ENCODE peak calls at places on chromosome 7, in six cellular contexts. Z, T, D, V, S and O are unnamed samples.

GRCh38 chr7:36784991-36785940 is 61.0 kb upstream of the AOAH start:
- DNase-seq in T (no peak), V (peak; percentile 45), S (peak; percentile 55), D (no peak), Z (no peak), O (no peak)

GRCh38 chr7:34224259-34224658 is 318.9 kb downstream of the BMPER start:
- DNase-seq in T (no peak), V (no peak), D (no peak), Z (no peak), S (no peak), O (no peak)

GRCh38 chr7:28166982-28167715 is 13.4 kb downstream of the JAZF1 start:
- DNase-seq in S (no peak), T (no peak), V (no peak), D (no peak), Z (no peak), O (no peak)

GRCh38 chr7:79287976-79288375 is 165.5 kb downstream of the MAGI2 start:
- DNase-seq in D (no peak), T (no peak), Z (no peak), V (no peak), S (no peak), O (no peak)

GRCh38 chr7:125357681-125358440 is 428.2 kb upstream of the POT1 start:
- DNase-seq in T (no peak), S (no peak), D (no peak), Z (no peak), V (no peak), O (no peak)

GRCh38 chr7:13948019-13948781 is 41.3 kb downstream of the ETV1 start:
- DNase-seq in D (no peak), T (no peak), S (no peak), V (no peak), Z (no peak), O (no peak)

GRCh38 chr7:130956417-130957139 is 222.6 kb upstream of the KLF14 start:
- DNase-seq in D (no peak), V (no peak), T (no peak), S (no peak), Z (no peak), O (no peak)

GRCh38 chr7:13724631-13725566 is 264.6 kb downstream of the ETV1 start:
- DNase-seq in Z (no peak), S (no peak), D (no peak), V (no peak), T (no peak), O (peak; percentile 93)

GRCh38 chr7:82036146-82036886 is 266.5 kb upstream of the HGF start:
- DNase-seq in D (no peak), Z (no peak), T (no peak), V (no peak), S (peak; percentile 11), O (no peak)

GRCh38 chr7:82114237-82114636 is 329.3 kb downstream of the CACNA2D1 start:
- DNase-seq in D (no peak), V (no peak), T (no peak), S (no peak), Z (peak; percentile 13), O (no peak)